ENCODE peak calls at places on chromosomes 6 and 20, in nine cellular contexts. U is nephron progenitor cell; G is astrocyte; T is stimulated activated CD4-positive, alpha-beta T cell treated with anti-CD3 and anti-CD28 coated beads, Interleukin-12 subunit alpha, Interleukin-12 subunit beta, amount 100 ng/mL, for 4 hours; N is MCF 10A; B is left lobe of liver; V is T-cell; D is foreskin fibroblast; L is Daoy. S is an unnamed sample.

GRCh38 chr6:135221505-135221904 is 40.4 kb downstream of the MYB start:
- DNase-seq in N (no peak), T (no peak), G (no peak), V (no peak), B (no peak), D (no peak), U (no peak), L (no peak), S (no peak)

GRCh38 chr6:147949981-147950622 is 392.5 kb upstream of the SASH1 start:
- DNase-seq in U (no peak), T (no peak), D (peak), N (peak), L (peak), V (no peak), G (peak), B (no peak), S (no peak)

GRCh38 chr20:1327241-1327653 is 1.7 kb downstream of the SDCBP2 start:
- DNase-seq in D (peak), G (peak), T (no peak), U (no peak), V (no peak), B (peak), L (no peak), N (no peak), S (no peak)

GRCh38 chr20:22160254-22160653 is 424.1 kb downstream of the FOXA2 start:
- DNase-seq in D (no peak), N (no peak), T (no peak), G (no peak), L (peak), B (no peak), U (no peak), V (no peak), S (no peak)

GRCh38 chr6:75244063-75244575 is 518 bp upstream of the COX7A2 start:
- DNase-seq in V (no peak), G (no peak), B (no peak), L (peak), N (no peak), T (no peak), U (no peak), D (no peak), S (no peak)

GRCh38 chr20:31990958-31991705 is 19.1 kb upstream of the CCM2L start:
- DNase-seq in L (no peak), N (no peak), D (no peak), V (no peak), T (no peak), B (no peak), U (no peak), G (no peak), S (no peak)

GRCh38 chr20:50015636-50015992 is 32.8 kb downstream of the SNAI1 start:
- DNase-seq in U (no peak), T (no peak), B (no peak), L (no peak), G (no peak), D (no peak), V (no peak), N (no peak), S (no peak)

GRCh38 chr6:83735461-83735860 is 26.6 kb upstream of the SNAP91 start:
- DNase-seq in B (no peak), T (no peak), V (no peak), U (no peak), L (peak), G (no peak), D (no peak), N (peak), S (no peak)

GRCh38 chr6:133955582-133956412 is 2.8 kb downstream of the TBPL1 start:
- DNase-seq in N (no peak), B (no peak), V (no peak), D (no peak), L (no peak), T (no peak), G (no peak), U (no peak), S (no peak)

GRCh38 chr20:47960769-47961525 is 175.7 kb upstream of the SULF2 start:
- DNase-seq in D (no peak), U (no peak), V (no peak), G (no peak), N (no peak), L (no peak), B (no peak), T (no peak), S (no peak)

GRCh38 chr20:36818831-36819230 is 45.3 kb upstream of the DSN1 start:
- DNase-seq in N (no peak), L (no peak), D (no peak), B (no peak), U (no peak), V (no peak), G (no peak), T (no peak), S (no peak)

GRCh38 chr6:125952764-125953501 is 3.6 kb upstream of the HINT3 start:
- DNase-seq in B (no peak), N (peak), D (peak), U (peak), V (no peak), L (peak), G (no peak), T (peak), S (peak)

GRCh38 chr6:42762338-42762929 is 16.5 kb upstream of the TBCC start:
- DNase-seq in L (no peak), B (no peak), D (no peak), T (no peak), U (no peak), G (no peak), V (no peak), N (no peak), S (no peak)

GRCh38 chr20:61812771-61813485 is 252.8 kb downstream of the TAF4 start:
- DNase-seq in T (no peak), B (no peak), D (no peak), V (no peak), L (no peak), N (no peak), U (no peak), G (no peak), S (no peak)

GRCh38 chr20:45070932-45071632 is 29.8 kb downstream of the KCNS1 start:
- DNase-seq in U (no peak), L (no peak), V (no peak), T (no peak), G (no peak), N (peak), D (peak), B (no peak), S (no peak)

GRCh38 chr6:34526241-34526972 is 29.7 kb downstream of the SPDEF start:
- DNase-seq in U (no peak), V (no peak), B (no peak), G (no peak), T (no peak), N (no peak), D (peak), L (no peak), S (no peak)

GRCh38 chr20:58044286-58044685 is 184.2 kb downstream of the ANKRD60 start:
- DNase-seq in G (no peak), U (no peak), D (no peak), B (no peak), T (no peak), N (no peak), V (no peak), L (no peak), S (no peak)

GRCh38 chr6:71446084-71446869 is 157.7 kb downstream of the OGFRL1 start:
- DNase-seq in T (no peak), U (no peak), B (no peak), N (no peak), L (no peak), G (no peak), V (no peak), D (peak), S (no peak)

GRCh38 chr20:32445539-32446273 is 87.6 kb downstream of the ASXL1 start:
- DNase-seq in U (no peak), N (no peak), V (no peak), T (no peak), B (peak), D (peak), G (no peak), L (no peak), S (no peak)

GRCh38 chr20:29427201-29428060 is 1830.0 kb upstream of the DEFB115 start:
- DNase-seq in N (no peak), B (no peak), U (no peak), D (no peak), T (no peak), G (no peak), V (no peak), L (peak), S (no peak)

GRCh38 chr20:23534801-23535593 is 33.3 kb downstream of the CST9L start:
- DNase-seq in N (no peak), D (no peak), U (no peak), T (no peak), V (no peak), B (no peak), L (no peak), G (no peak), S (no peak)

GRCh38 chr20:1538655-1539054 is 18.9 kb downstream of the SIRPD start:
- DNase-seq in D (no peak), L (no peak), V (no peak), B (no peak), T (no peak), U (no peak), G (no peak), N (no peak), S (no peak)

GRCh38 chr20:13515291-13515690 is 123.4 kb downstream of the TASP1 start:
- DNase-seq in T (no peak), L (no peak), N (no peak), D (peak), U (no peak), G (no peak), B (no peak), V (no peak), S (no peak)

GRCh38 chr20:24651171-24651972 is 181.9 kb downstream of the SYNDIG1 start:
- DNase-seq in U (no peak), G (peak), L (peak), V (no peak), D (peak), B (no peak), N (peak), T (no peak), S (no peak)

GRCh38 chr6:26420607-26421235 is 18.6 kb downstream of the BTN3A1 start:
- DNase-seq in T (peak), L (peak), B (no peak), V (no peak), D (peak), U (peak), G (peak), N (peak), S (peak)

GRCh38 chr6:1485678-1486077 is 96.3 kb downstream of the FOXF2 start:
- DNase-seq in G (peak), N (peak), T (no peak), D (peak), B (no peak), L (peak), V (no peak), U (no peak), S (no peak)

S was measured in OCI-LY7.